ENCODE peak calls at places on chromosomes 6 and 20, in seven cellular contexts. O, J, X, E, U, W and L are unnamed samples.

GRCh38 chr6:16712931-16713484 is 48.3 kb downstream of the ATXN1 start:
- DNase-seq in O (no peak), J (peak), X (no peak), E (no peak), U (no peak), W (no peak), L (no peak)

GRCh38 chr6:168156742-168157265 is 77.8 kb upstream of the FRMD1 start:
- DNase-seq in O (no peak), J (no peak), X (no peak), E (no peak), U (no peak), W (no peak), L (no peak)

GRCh38 chr6:25172819-25173218 is 106.4 kb upstream of the CARMIL1 start:
- DNase-seq in O (no peak), J (peak), X (no peak), E (no peak), U (no peak), W (no peak), L (no peak)

GRCh38 chr6:119612871-119613515 is 263.4 kb upstream of the MAN1A1 start:
- DNase-seq in O (no peak), J (no peak), X (no peak), E (no peak), U (no peak), W (no peak), L (no peak)

GRCh38 chr6:136927313-136927712 is 5.2 kb downstream of the SLC35D3 start:
- DNase-seq in O (no peak), J (peak), X (no peak), E (no peak), U (no peak), W (no peak), L (no peak)

GRCh38 chr6:33860706-33861474 is 57.1 kb upstream of the MLN start:
- DNase-seq in O (no peak), J (peak), X (no peak), E (peak), U (peak), W (no peak), L (no peak)

GRCh38 chr6:144181639-144182038 is 31.3 kb downstream of the STX11 start:
- DNase-seq in O (no peak), J (no peak), X (no peak), E (no peak), U (no peak), W (no peak), L (no peak)

GRCh38 chr6:112013051-112013450 is 40.9 kb upstream of the CCN6 start:
- DNase-seq in O (no peak), J (no peak), X (no peak), E (no peak), U (no peak), W (no peak), L (no peak)

GRCh38 chr6:7270320-7271204 is 42.4 kb downstream of the SSR1 start:
- DNase-seq in O (no peak), J (no peak), X (no peak), E (no peak), U (no peak), W (no peak), L (no peak)

GRCh38 chr6:86276056-86276455 is 633.4 kb upstream of the SYNCRIP start:
- DNase-seq in O (no peak), J (no peak), X (no peak), E (no peak), U (no peak), W (no peak), L (no peak)

GRCh38 chr6:135187372-135187771 is 6.3 kb downstream of the MYB start:
- DNase-seq in O (no peak), J (no peak), X (no peak), E (no peak), U (no peak), W (no peak), L (no peak)

GRCh38 chr6:44869321-44869897 is 458.7 kb upstream of the RUNX2 start:
- DNase-seq in O (no peak), J (no peak), X (no peak), E (no peak), U (no peak), W (no peak), L (no peak)

GRCh38 chr6:89895273-89895874 is 1.1 kb downstream of the GJA10 start:
- DNase-seq in O (no peak), J (peak), X (no peak), E (no peak), U (no peak), W (peak), L (no peak)

GRCh38 chr6:111880181-111880944 is 7.1 kb upstream of the FYN start:
- DNase-seq in O (no peak), J (peak), X (no peak), E (no peak), U (no peak), W (no peak), L (no peak)

GRCh38 chr6:20610636-20611200 is 76.5 kb downstream of the CDKAL1 start:
- DNase-seq in O (no peak), J (no peak), X (no peak), E (no peak), U (no peak), W (no peak), L (no peak)

GRCh38 chr6:42704251-42704936 is 18.0 kb downstream of the PRPH2 start:
- DNase-seq in O (no peak), J (no peak), X (no peak), E (no peak), U (no peak), W (no peak), L (no peak)

GRCh38 chr20:62768234-62768814 is 27.9 kb upstream of the MRGBP start:
- DNase-seq in O (no peak), J (no peak), X (no peak), E (no peak), U (no peak), W (no peak), L (no peak)

GRCh38 chr20:62337558-62338293 is 29.4 kb downstream of the LAMA5 start:
- DNase-seq in O (no peak), J (no peak), X (no peak), E (no peak), U (no peak), W (no peak), L (peak)